ENCODE peak calls at places on chromosomes 3 and 15, in eight cellular contexts. One of them, this sample, is unnamed.

GRCh38 chr15:40106203-40107161 is 2.2 kb downstream of the BMF start:
- DNase-seq in right cardiac atrium: peak; percentile 84
- DNase-seq in fibroblast of lung: no peak
- DNase-seq in cardiac muscle cell: peak; percentile 68
- DNase-seq in HCT116: no peak
- DNase-seq in CD4-positive, alpha-beta memory T cell: no peak
- DNase-seq in A549: peak; percentile 36
- DNase-seq in body of pancreas: peak; percentile 94
- DNase-seq in this sample: no peak

GRCh38 chr3:138062037-138062436 is 52.1 kb downstream of the CLDN18 start:
- DNase-seq in right cardiac atrium: no peak
- DNase-seq in fibroblast of lung: no peak
- DNase-seq in cardiac muscle cell: no peak
- DNase-seq in HCT116: no peak
- DNase-seq in CD4-positive, alpha-beta memory T cell: no peak
- DNase-seq in A549: no peak
- DNase-seq in body of pancreas: no peak
- DNase-seq in this sample: no peak

GRCh38 chr3:66452247-66453040 is 48.4 kb downstream of the LRIG1 start:
- DNase-seq in right cardiac atrium: peak; percentile 74
- DNase-seq in fibroblast of lung: no peak
- DNase-seq in cardiac muscle cell: no peak
- DNase-seq in HCT116: no peak
- DNase-seq in CD4-positive, alpha-beta memory T cell: no peak
- DNase-seq in A549: no peak
- DNase-seq in body of pancreas: no peak
- DNase-seq in this sample: no peak

GRCh38 chr3:85801955-85802354 is 843.2 kb downstream of the CADM2 start:
- DNase-seq in right cardiac atrium: no peak
- DNase-seq in fibroblast of lung: peak; percentile 3
- DNase-seq in cardiac muscle cell: peak; percentile 35
- DNase-seq in HCT116: no peak
- DNase-seq in CD4-positive, alpha-beta memory T cell: no peak
- DNase-seq in A549: peak; percentile 39
- DNase-seq in body of pancreas: peak; percentile 12
- DNase-seq in this sample: no peak

GRCh38 chr15:98599911-98600685 is 48.2 kb upstream of the IGF1R start:
- DNase-seq in right cardiac atrium: peak; percentile 65
- DNase-seq in fibroblast of lung: peak; percentile 70
- DNase-seq in cardiac muscle cell: no peak
- DNase-seq in HCT116: no peak
- DNase-seq in CD4-positive, alpha-beta memory T cell: no peak
- DNase-seq in A549: no peak
- DNase-seq in body of pancreas: peak; percentile 74
- DNase-seq in this sample: no peak

GRCh38 chr3:173065543-173065970 is 75.5 kb downstream of the SPATA16 start:
- DNase-seq in right cardiac atrium: no peak
- DNase-seq in fibroblast of lung: peak; percentile 55
- DNase-seq in cardiac muscle cell: no peak
- DNase-seq in HCT116: no peak
- DNase-seq in CD4-positive, alpha-beta memory T cell: no peak
- DNase-seq in A549: no peak
- DNase-seq in body of pancreas: no peak
- DNase-seq in this sample: no peak

GRCh38 chr15:54017911-54018310 is 39.7 kb downstream of the UNC13C start:
- DNase-seq in right cardiac atrium: no peak
- DNase-seq in fibroblast of lung: no peak
- DNase-seq in cardiac muscle cell: no peak
- DNase-seq in HCT116: no peak
- DNase-seq in CD4-positive, alpha-beta memory T cell: no peak
- DNase-seq in A549: no peak
- DNase-seq in body of pancreas: no peak
- DNase-seq in this sample: no peak

GRCh38 chr15:47997712-47998111 is 123.1 kb upstream of the SLC24A5 start:
- DNase-seq in right cardiac atrium: no peak
- DNase-seq in fibroblast of lung: no peak
- DNase-seq in cardiac muscle cell: peak; percentile 21
- DNase-seq in HCT116: no peak
- DNase-seq in CD4-positive, alpha-beta memory T cell: no peak
- DNase-seq in A549: no peak
- DNase-seq in body of pancreas: no peak
- DNase-seq in this sample: no peak

GRCh38 chr15:44177139-44177538 is 17.9 kb downstream of the FRMD5 start:
- DNase-seq in right cardiac atrium: no peak
- DNase-seq in fibroblast of lung: no peak
- DNase-seq in cardiac muscle cell: no peak
- DNase-seq in HCT116: no peak
- DNase-seq in CD4-positive, alpha-beta memory T cell: no peak
- DNase-seq in A549: no peak
- DNase-seq in body of pancreas: no peak
- DNase-seq in this sample: no peak

GRCh38 chr3:156681003-156681402 is 6.6 kb downstream of the TIPARP start:
- DNase-seq in right cardiac atrium: peak; percentile 44
- DNase-seq in fibroblast of lung: peak; percentile 94
- DNase-seq in cardiac muscle cell: no peak
- DNase-seq in HCT116: no peak
- DNase-seq in CD4-positive, alpha-beta memory T cell: no peak
- DNase-seq in A549: peak; percentile 86
- DNase-seq in body of pancreas: peak; percentile 55
- DNase-seq in this sample: no peak

GRCh38 chr3:30475038-30475808 is 131.2 kb upstream of the TGFBR2 start:
- DNase-seq in right cardiac atrium: no peak
- DNase-seq in fibroblast of lung: peak; percentile 30
- DNase-seq in cardiac muscle cell: no peak
- DNase-seq in HCT116: no peak
- DNase-seq in CD4-positive, alpha-beta memory T cell: no peak
- DNase-seq in A549: no peak
- DNase-seq in body of pancreas: no peak
- DNase-seq in this sample: no peak

GRCh38 chr3:30473374-30474051 is 132.9 kb upstream of the TGFBR2 start:
- DNase-seq in right cardiac atrium: no peak
- DNase-seq in fibroblast of lung: peak; percentile 67
- DNase-seq in cardiac muscle cell: no peak
- DNase-seq in HCT116: no peak
- DNase-seq in CD4-positive, alpha-beta memory T cell: no peak
- DNase-seq in A549: peak; percentile 16
- DNase-seq in body of pancreas: peak; percentile 33
- DNase-seq in this sample: no peak

GRCh38 chr3:30475809-30476178 is 130.6 kb upstream of the TGFBR2 start:
- DNase-seq in right cardiac atrium: no peak
- DNase-seq in fibroblast of lung: no peak
- DNase-seq in cardiac muscle cell: no peak
- DNase-seq in HCT116: no peak
- DNase-seq in CD4-positive, alpha-beta memory T cell: no peak
- DNase-seq in A549: no peak
- DNase-seq in body of pancreas: no peak
- DNase-seq in this sample: no peak

GRCh38 chr3:30477149-30477921 is 129.1 kb upstream of the TGFBR2 start:
- DNase-seq in right cardiac atrium: no peak
- DNase-seq in fibroblast of lung: no peak
- DNase-seq in cardiac muscle cell: no peak
- DNase-seq in HCT116: no peak
- DNase-seq in CD4-positive, alpha-beta memory T cell: no peak
- DNase-seq in A549: no peak
- DNase-seq in body of pancreas: no peak
- DNase-seq in this sample: no peak

DNA sequence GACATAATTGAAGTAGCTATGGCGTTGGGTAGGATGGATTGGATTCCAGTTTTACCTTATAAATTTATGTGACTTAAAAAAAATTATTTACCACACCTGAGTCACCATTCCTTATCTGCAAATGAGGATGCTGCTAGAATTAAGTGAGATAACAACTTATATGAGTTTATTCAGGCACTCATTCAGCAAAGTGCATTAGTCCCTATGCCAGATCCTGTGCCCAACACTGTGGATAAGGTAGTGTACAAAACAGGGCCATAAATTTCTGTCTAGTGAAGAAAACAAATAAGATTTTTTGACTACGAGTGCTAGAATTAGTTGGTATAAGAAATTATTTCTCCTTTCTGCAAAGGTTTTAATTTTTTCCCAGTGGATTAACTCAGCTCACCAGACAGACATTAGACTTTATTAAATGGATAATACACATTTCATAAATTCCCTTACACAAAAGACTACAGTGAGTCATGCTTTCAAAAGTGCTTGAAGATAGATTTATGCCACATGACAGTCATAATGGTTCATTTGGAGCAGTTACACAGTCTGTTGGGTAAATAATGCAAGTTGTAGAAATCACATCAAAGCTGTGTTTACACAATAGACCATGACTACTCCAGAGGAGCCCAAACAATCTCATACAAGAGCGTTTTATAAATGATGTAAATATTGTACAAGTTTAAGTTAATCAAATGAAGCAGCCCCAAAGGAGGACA is 129.9 kb upstream of the TGFBR2 start:
- DNase-seq in right cardiac atrium: no peak
- DNase-seq in fibroblast of lung: peak; percentile 49
- DNase-seq in cardiac muscle cell: no peak
- DNase-seq in HCT116: peak; percentile 28
- DNase-seq in CD4-positive, alpha-beta memory T cell: no peak
- DNase-seq in A549: peak; percentile 87
- DNase-seq in body of pancreas: no peak
- DNase-seq in this sample: peak; percentile 74
- H3K4me1 ChIP-seq in right cardiac atrium: peaks cover 7% of the 10 kb centered on the region
- H3K4me1 ChIP-seq in fibroblast of lung: peaks cover 4% of the 10 kb centered on the region
- H3K4me1 ChIP-seq in cardiac muscle cell: no peaks in the 10 kb centered on the region
- H3K4me1 ChIP-seq in HCT116: peaks cover 6% of the 10 kb centered on the region
- H3K4me1 ChIP-seq in CD4-positive, alpha-beta memory T cell: no peaks in the 10 kb centered on the region
- H3K4me1 ChIP-seq in A549: peaks cover 28% of the 10 kb centered on the region
- H3K4me1 ChIP-seq in body of pancreas: peaks cover 11% of the 10 kb centered on the region
- H3K4me1 ChIP-seq in this sample: peaks cover 7% of the 10 kb centered on the region

DNA sequence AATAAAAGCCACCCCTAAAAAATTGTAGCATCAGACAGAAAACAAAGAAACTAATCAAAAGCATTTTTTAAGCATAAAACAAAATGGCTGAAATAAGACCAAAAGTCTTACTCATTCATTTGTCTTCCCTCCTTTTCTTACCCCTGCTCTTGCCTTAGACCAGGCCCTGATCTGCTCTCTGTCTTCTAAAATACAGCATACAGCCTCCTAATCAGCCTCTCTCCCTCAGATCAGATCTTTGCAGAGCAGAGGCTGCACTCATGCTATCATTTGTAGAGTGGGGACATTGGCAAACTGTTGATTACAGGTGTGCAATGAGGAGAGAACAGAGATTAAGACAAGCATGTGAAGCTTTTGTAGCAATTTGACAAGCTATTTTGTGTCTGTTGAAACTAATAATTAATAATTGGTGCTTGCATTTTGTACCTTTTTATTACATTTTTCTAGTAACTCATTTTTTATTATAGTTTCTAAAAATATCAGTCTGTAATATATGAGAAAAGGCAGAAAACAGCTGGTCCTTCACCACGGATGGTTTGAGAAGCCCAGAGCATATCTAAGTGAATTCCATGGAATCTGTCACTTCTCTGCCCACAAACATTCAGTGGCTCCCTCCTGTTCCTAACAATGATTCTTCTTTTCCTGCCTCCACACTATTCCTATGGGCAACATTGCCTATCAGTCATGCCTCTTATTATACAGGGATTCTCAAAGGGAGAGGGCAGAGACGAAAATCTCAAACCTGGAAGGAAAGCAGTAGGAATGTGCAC is 286.2 kb upstream of the STT3B start:
- DNase-seq in right cardiac atrium: no peak
- DNase-seq in fibroblast of lung: no peak
- DNase-seq in cardiac muscle cell: no peak
- DNase-seq in HCT116: no peak
- DNase-seq in CD4-positive, alpha-beta memory T cell: no peak
- DNase-seq in A549: no peak
- DNase-seq in body of pancreas: no peak
- DNase-seq in this sample: no peak
- H3K4me3 ChIP-seq in right cardiac atrium: no peak overlapping the region
- H3K4me3 ChIP-seq in fibroblast of lung: no peak overlapping the region
- H3K4me3 ChIP-seq in cardiac muscle cell: no peak overlapping the region
- H3K4me3 ChIP-seq in HCT116: no peak overlapping the region
- H3K4me3 ChIP-seq in CD4-positive, alpha-beta memory T cell: no peak overlapping the region
- H3K4me3 ChIP-seq in A549: no peak overlapping the region
- H3K4me3 ChIP-seq in body of pancreas: no peak overlapping the region
- H3K4me3 ChIP-seq in this sample: no peak overlapping the region

GRCh38 chr3:177530908-177531307 is 333.6 kb upstream of the TBL1XR1 start:
- DNase-seq in right cardiac atrium: no peak
- DNase-seq in fibroblast of lung: no peak
- DNase-seq in cardiac muscle cell: no peak
- DNase-seq in HCT116: no peak
- DNase-seq in CD4-positive, alpha-beta memory T cell: no peak
- DNase-seq in A549: no peak
- DNase-seq in body of pancreas: no peak
- DNase-seq in this sample: no peak
- H3K27ac ChIP-seq in right cardiac atrium: no peak overlapping the region
- H3K27ac ChIP-seq in fibroblast of lung: no peak overlapping the region
- H3K27ac ChIP-seq in cardiac muscle cell: no peak overlapping the region
- H3K27ac ChIP-seq in HCT116: no peak overlapping the region
- H3K27ac ChIP-seq in CD4-positive, alpha-beta memory T cell: no peak overlapping the region
- H3K27ac ChIP-seq in A549: no peak overlapping the region
- H3K27ac ChIP-seq in body of pancreas: no peak overlapping the region
- H3K27ac ChIP-seq in this sample: peak overlapping the region; percentile 57

GRCh38 chr3:42032693-42033349 is 58.3 kb upstream of the TRAK1 start:
- DNase-seq in right cardiac atrium: peak; percentile 74
- DNase-seq in fibroblast of lung: peak; percentile 98
- DNase-seq in cardiac muscle cell: no peak
- DNase-seq in HCT116: no peak
- DNase-seq in CD4-positive, alpha-beta memory T cell: no peak
- DNase-seq in A549: peak; percentile 29
- DNase-seq in body of pancreas: peak; percentile 49
- DNase-seq in this sample: no peak
- H3K4me1 ChIP-seq in right cardiac atrium: peaks cover 29% of the 10 kb centered on the region
- H3K4me1 ChIP-seq in fibroblast of lung: peaks cover 54% of the 10 kb centered on the region
- H3K4me1 ChIP-seq in cardiac muscle cell: peaks cover 40% of the 10 kb centered on the region
- H3K4me1 ChIP-seq in HCT116: peaks cover 39% of the 10 kb centered on the region
- H3K4me1 ChIP-seq in CD4-positive, alpha-beta memory T cell: no peaks in the 10 kb centered on the region
- H3K4me1 ChIP-seq in A549: peaks cover 58% of the 10 kb centered on the region
- H3K4me1 ChIP-seq in body of pancreas: peaks cover 45% of the 10 kb centered on the region
- H3K4me1 ChIP-seq in this sample: peaks cover 56% of the 10 kb centered on the region

This sample was measured in Panc1.